ENCODE peak calls at places on chromosomes 6 and 20, in four cellular contexts. H is HL-60, S is K562, R is GM12878. M is an unnamed sample.

GRCh38 chr6:41767112-41767946 is 12.4 kb downstream of the FRS3 start:
- DNase-seq in H (peak), S (peak), R (no peak), M (no peak)

GRCh38 chr20:12311102-12311865 is 393.6 kb downstream of the BTBD3 start:
- DNase-seq in H (no peak), R (no peak), S (no peak), M (no peak)

GRCh38 chr20:61320617-61321200 is 68.6 kb downstream of the CDH4 start:
- DNase-seq in H (no peak), R (no peak), S (no peak), M (no peak)

GRCh38 chr20:8357703-8358102 is 225.6 kb downstream of the PLCB1 start:
- DNase-seq in R (no peak), H (no peak), S (no peak), M (no peak)

GRCh38 chr20:2699775-2700413 is 7.3 kb downstream of the EBF4 start:
- DNase-seq in R (no peak), S (no peak), H (no peak), M (no peak)

GRCh38 chr6:123520208-123520607 is 116.5 kb downstream of the TRDN start:
- DNase-seq in R (no peak), S (no peak), H (no peak), M (no peak)

GRCh38 chr20:63036266-63036665 is 29.5 kb upstream of the BHLHE23 start:
- DNase-seq in H (no peak), S (no peak), R (no peak), M (no peak)

GRCh38 chr20:48467622-48468021 is 360.2 kb downstream of the PREX1 start:
- DNase-seq in S (peak), H (peak), R (no peak), M (no peak)

GRCh38 chr6:138250513-138251247 is 32.4 kb upstream of the PBOV1 start:
- DNase-seq in H (no peak), S (no peak), R (no peak), M (no peak)

GRCh38 chr6:24879351-24879750 is 56.4 kb downstream of the RIPOR2 start:
- DNase-seq in R (no peak), H (no peak), S (no peak), M (no peak)

GRCh38 chr6:165365371-165365770 is 56.0 kb upstream of the C6orf118 start:
- DNase-seq in R (no peak), H (no peak), S (no peak), M (no peak)

GRCh38 chr6:117414770-117415169 is 11.0 kb downstream of the ROS1 start:
- DNase-seq in S (no peak), R (no peak), H (no peak), M (no peak)

GRCh38 chr20:51022803-51023616 is at the start of gene KCNG1:
- DNase-seq in H (peak), S (peak), R (no peak), M (peak)

GRCh38 chr6:145898376-145898775 is 65.8 kb downstream of the SHPRH start:
- DNase-seq in R (no peak), H (no peak), S (no peak), M (no peak)

GRCh38 chr6:130293800-130294199 is 71.0 kb upstream of the SAMD3 start:
- DNase-seq in H (peak), S (peak), R (peak), M (peak)

GRCh38 chr6:33771342-33772113 is 17.4 kb downstream of the LEMD2 start:
- DNase-seq in H (peak), R (no peak), S (peak), M (peak)

GRCh38 chr6:168683621-168684020 is 242.6 kb downstream of the SMOC2 start:
- DNase-seq in S (no peak), H (no peak), R (no peak), M (no peak)

GRCh38 chr6:104896914-104897313 is 37.2 kb upstream of the HACE1 start:
- DNase-seq in R (no peak), S (no peak), H (no peak), M (no peak)

GRCh38 chr6:161140554-161140875 is 133.3 kb downstream of the AGPAT4 start:
- DNase-seq in R (no peak), S (no peak), H (no peak), M (no peak)

GRCh38 chr6:81933648-81934047 is 181.2 kb upstream of the TENT5A start:
- DNase-seq in H (no peak), S (no peak), R (no peak), M (no peak)

GRCh38 chr6:168828035-168828434 is 387.1 kb downstream of the SMOC2 start:
- DNase-seq in R (no peak), S (no peak), H (no peak), M (no peak)

GRCh38 chr6:166258854-166259276 is 49.3 kb downstream of the PRR18 start:
- DNase-seq in H (peak), S (no peak), R (no peak), M (no peak)

GRCh38 chr6:44056392-44057237 is 70.6 kb downstream of the MRPL14 start:
- DNase-seq in H (no peak), S (no peak), R (no peak), M (no peak)

GRCh38 chr6:135605278-135605790 is 107.8 kb upstream of the AHI1 start:
- DNase-seq in R (no peak), H (no peak), S (no peak), M (no peak)

GRCh38 chr6:150152891-150153876 is 10.3 kb downstream of the PPP1R14C start:
- DNase-seq in S (no peak), H (peak), R (no peak), M (no peak)

DNA sequence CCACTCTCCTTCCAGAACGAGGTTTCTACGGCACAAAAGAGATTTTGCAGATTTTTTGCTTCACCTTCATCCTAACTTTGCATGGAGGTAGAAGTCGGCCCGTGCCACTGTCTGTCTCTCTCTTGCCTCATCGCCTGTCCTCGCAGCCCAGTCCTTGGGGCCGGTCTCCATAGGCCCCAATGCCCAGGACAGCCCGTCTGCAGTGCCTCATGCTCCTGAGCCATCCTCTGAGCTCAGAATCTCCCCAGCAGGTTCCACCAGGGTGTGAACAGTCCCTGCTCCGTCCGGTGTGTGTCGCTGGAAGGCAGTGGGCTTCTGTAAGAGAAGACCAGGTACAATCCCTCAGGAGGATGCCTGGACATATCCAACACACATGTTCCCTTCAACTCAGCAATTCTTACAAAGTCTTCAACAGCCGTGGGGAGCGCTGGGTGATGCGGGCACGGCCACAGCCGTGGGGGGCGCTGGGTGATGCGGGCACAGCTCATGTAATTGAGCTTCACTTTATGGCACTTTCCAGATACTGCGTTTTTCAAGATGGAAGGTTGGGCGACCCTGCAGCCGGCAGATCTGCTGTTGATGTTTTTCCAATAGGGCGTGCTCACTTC is 231.9 kb downstream of the DLL1 start:
- DNase-seq in S (no peak), H (no peak), R (no peak), M (no peak)
- TF ChIP-seq SPI1 in S (no peak), H (no peak), R (no peak), M (no peak)

GRCh38 chr20:25859649-25860530 is 163.2 kb upstream of the ZNF337 start:
- DNase-seq in H (peak), S (peak), R (no peak), M (no peak)
- TF ChIP-seq POLR2AphosphoS5 in H (no peak), S (no peak), R (no peak), M (no peak)

GRCh38 chr6:109197061-109197460 is 101.8 kb downstream of the CEP57L1 start:
- DNase-seq in S (no peak), H (no peak), R (no peak), M (no peak)
- TF ChIP-seq SPI1 in S (no peak), H (no peak), R (no peak), M (no peak)

GRCh38 chr6:154516276-154516675 is 5.8 kb upstream of the CNKSR3 start:
- DNase-seq in H (no peak), S (no peak), R (no peak), M (no peak)

GRCh38 chr6:154513601-154514320 is 3.3 kb upstream of the CNKSR3 start:
- DNase-seq in H (no peak), S (peak), R (no peak), M (no peak)

GRCh38 chr6:154514481-154514880 is 4.0 kb upstream of the CNKSR3 start:
- DNase-seq in H (no peak), R (no peak), S (no peak), M (no peak)

GRCh38 chr6:154518386-154518785 is 7.9 kb upstream of the CNKSR3 start:
- DNase-seq in R (no peak), H (no peak), S (no peak), M (no peak)

GRCh38 chr6:154515808-154516207 is 5.3 kb upstream of the CNKSR3 start:
- DNase-seq in S (no peak), H (no peak), R (no peak), M (no peak)
- TF ChIP-seq POLR2AphosphoS5 in S (no peak), H (no peak), R (no peak), M (no peak)

GRCh38 chr6:152356016-152356415 is 281.1 kb downstream of the SYNE1 start:
- DNase-seq in H (no peak), R (no peak), S (no peak), M (no peak)
- TF ChIP-seq SPI1 in H (no peak), R (no peak), S (no peak), M (no peak)

DNA sequence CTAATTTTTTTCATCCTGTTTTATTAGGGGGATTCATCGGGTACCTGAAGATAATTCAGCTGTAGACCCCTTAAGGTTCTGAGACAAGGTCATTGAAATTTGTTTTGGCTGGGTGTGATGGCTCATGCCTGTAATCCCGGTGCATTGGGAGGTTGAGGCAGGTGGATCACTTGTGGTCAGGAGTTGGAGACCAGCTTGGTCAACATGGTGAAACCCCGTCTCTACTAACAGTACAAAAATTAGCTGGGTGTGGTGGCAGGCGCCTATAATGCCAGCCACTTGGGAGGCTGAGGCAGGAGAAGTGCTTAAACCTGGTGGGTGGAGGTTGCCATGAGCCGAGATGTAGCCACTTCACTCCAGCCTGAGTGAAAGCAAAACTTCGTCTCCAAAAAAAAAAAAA is 10.9 kb downstream of the SRSF3 start:
- DNase-seq in S (no peak), R (no peak), H (no peak), M (no peak)
- TF ChIP-seq POLR2AphosphoS5 in S (peak), R (no peak), H (no peak), M (no peak)

M was measured in GM12891.